ENCODE peak calls at places on chromosomes 5 and 9, in nine cellular contexts. Z is fibroblast of lung, D is breast epithelium, R is A549, J is adrenal gland, Y is BE2C, B is brain microvascular endothelial cell, X is IMR-90, H is cardiac muscle cell. C is an unnamed sample.
A peak's percentile ranks its signal among the peaks of the same experiment; 100 is the strongest.

GRCh38 chr9:89845862-89846261 is 241.1 kb downstream of the GADD45G start:
- DNase-seq in Z (no peak), D (no peak), R (no peak), J (peak; percentile 42), Y (no peak), B (no peak), X (no peak), H (no peak), C (no peak)

GRCh38 chr9:91197232-91198181 is 164.2 kb downstream of the AUH start:
- DNase-seq in Z (peak; percentile 100), D (peak; percentile 85), R (peak; percentile 98), J (peak; percentile 97), Y (peak; percentile 30), B (peak; percentile 81), X (peak; percentile 98), H (no peak), C (peak; percentile 99)

GRCh38 chr5:16406023-16406422 is 59.6 kb downstream of the ZNF622 start:
- DNase-seq in Z (no peak), D (no peak), R (no peak), J (no peak), Y (no peak), B (no peak), X (no peak), H (no peak), C (no peak)

GRCh38 chr9:114696814-114697544 is 15.0 kb upstream of the TEX48 start:
- DNase-seq in Z (peak; percentile 30), D (no peak), R (no peak), J (no peak), Y (no peak), B (peak; percentile 34), X (peak; percentile 62), H (no peak), C (no peak)

GRCh38 chr9:99126312-99126711 is 21.4 kb downstream of the TGFBR1 start:
- DNase-seq in Z (no peak), D (no peak), R (no peak), J (no peak), Y (no peak), B (no peak), X (peak; percentile 46), H (no peak), C (peak; percentile 4)

GRCh38 chr5:146426853-146427618 is 20.1 kb upstream of the TCERG1 start:
- DNase-seq in Z (peak; percentile 61), D (no peak), R (peak; percentile 34), J (no peak), Y (no peak), B (peak; percentile 16), X (peak; percentile 52), H (peak; percentile 60), C (peak; percentile 23)

GRCh38 chr9:116002181-116002580 is 151.4 kb upstream of the PAPPA start:
- DNase-seq in Z (no peak), D (no peak), R (no peak), J (no peak), Y (no peak), B (no peak), X (no peak), H (no peak), C (no peak)

GRCh38 chr9:134363450-134363849 is 37.2 kb downstream of the RXRA start:
- DNase-seq in Z (no peak), D (no peak), R (no peak), J (no peak), Y (no peak), B (no peak), X (no peak), H (no peak), C (no peak)

GRCh38 chr9:93682155-93682968 is 106.0 kb downstream of the PHF2 start:
- DNase-seq in Z (peak; percentile 39), D (no peak), R (peak; percentile 62), J (peak; percentile 82), Y (peak; percentile 77), B (peak; percentile 43), X (peak; percentile 23), H (peak; percentile 62), C (peak; percentile 29)

GRCh38 chr9:108382267-108382666 is 473.5 kb downstream of the ACTL7B start:
- DNase-seq in Z (no peak), D (no peak), R (no peak), J (no peak), Y (no peak), B (no peak), X (no peak), H (no peak), C (no peak)

GRCh38 chr9:121288874-121289553 is 21.1 kb downstream of the GSN start:
- DNase-seq in Z (peak; percentile 50), D (peak; percentile 87), R (peak; percentile 47), J (peak; percentile 89), Y (no peak), B (no peak), X (peak; percentile 74), H (peak; percentile 78), C (peak; percentile 71)

GRCh38 chr9:88462191-88462590 is 72.8 kb upstream of the NXNL2 start:
- DNase-seq in Z (no peak), D (no peak), R (no peak), J (no peak), Y (no peak), B (peak; percentile 57), X (peak; percentile 79), H (no peak), C (peak; percentile 61)

GRCh38 chr5:161333194-161333880 is 213.2 kb downstream of the GABRB2 start:
- DNase-seq in Z (no peak), D (no peak), R (no peak), J (no peak), Y (no peak), B (no peak), X (no peak), H (no peak), C (no peak)

GRCh38 chr5:119270955-119271757 is 84.7 kb upstream of the TNFAIP8 start:
- DNase-seq in Z (peak; percentile 48), D (no peak), R (no peak), J (no peak), Y (no peak), B (no peak), X (no peak), H (no peak), C (no peak)

GRCh38 chr5:119268387-119269060 is 87.3 kb upstream of the TNFAIP8 start:
- DNase-seq in Z (peak; percentile 93), D (peak; percentile 93), R (peak; percentile 95), J (peak; percentile 97), Y (peak; percentile 96), B (peak; percentile 94), X (peak; percentile 90), H (peak; percentile 92), C (peak; percentile 94)

GRCh38 chr5:119269061-119269579 is 86.7 kb upstream of the TNFAIP8 start:
- DNase-seq in Z (peak; percentile 37), D (peak; percentile 26), R (peak; percentile 53), J (peak; percentile 52), Y (no peak), B (peak; percentile 12), X (peak; percentile 35), H (peak; percentile 33), C (peak; percentile 54)

GRCh38 chr5:119270121-119270565 is 85.7 kb upstream of the TNFAIP8 start:
- DNase-seq in Z (no peak), D (no peak), R (no peak), J (no peak), Y (no peak), B (no peak), X (no peak), H (no peak), C (no peak)

GRCh38 chr5:119267958-119268386 is 87.8 kb upstream of the TNFAIP8 start:
- DNase-seq in Z (peak; percentile 97), D (peak; percentile 89), R (peak; percentile 84), J (peak; percentile 98), Y (peak; percentile 94), B (peak; percentile 95), X (peak; percentile 95), H (peak; percentile 93), C (peak; percentile 92)
- TF ChIP-seq CTCF in Z (peak; percentile 61), D (peak; percentile 10), R (no peak), J (peak; percentile 26), Y (peak; percentile 70), B (peak; percentile 83), X (peak; percentile 62), H (peak; percentile 34), C (peak; percentile 78)

GRCh38 chr9:87337335-87338074 is 160.2 kb upstream of the DAPK1 start:
- DNase-seq in Z (peak; percentile 57), D (peak; percentile 47), R (peak; percentile 79), J (no peak), Y (no peak), B (peak; percentile 11), X (no peak), H (peak; percentile 12), C (peak; percentile 12)
- H3K4me3 ChIP-seq in Z (peak overlapping the region; percentile 70), D (peak overlapping the region; percentile 30), R (peak overlapping the region; percentile 48), J (peak overlapping the region; percentile 46), Y (peak overlapping the region; percentile 63), B (peak overlapping the region; percentile 35), X (peak overlapping the region; percentile 30), H (peak overlapping the region; percentile 30), C (peak overlapping the region; percentile 60)

DNA sequence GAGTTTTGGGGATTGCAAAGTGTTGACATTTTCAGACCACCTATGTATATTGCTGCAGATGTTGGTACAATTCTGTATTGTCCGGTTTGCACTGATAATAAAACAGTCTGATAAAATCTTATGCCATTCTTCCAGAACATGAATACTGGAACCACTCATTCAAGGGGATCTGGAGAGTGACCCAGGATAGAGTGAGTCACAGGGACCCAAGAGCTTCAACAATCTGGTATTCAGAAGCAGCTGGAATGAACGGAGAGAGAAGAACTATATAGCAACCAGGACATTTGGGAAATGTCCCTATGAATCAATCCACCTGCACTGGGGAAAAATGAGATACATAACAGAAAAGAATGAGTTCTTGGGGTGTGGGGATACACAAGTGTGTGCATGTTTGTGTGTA is 73.3 kb downstream of the SH3TC2 start:
- DNase-seq in Z (no peak), D (no peak), R (no peak), J (no peak), Y (no peak), B (no peak), X (peak; percentile 24), H (no peak), C (no peak)
- TF ChIP-seq CTCF in Z (no peak), D (no peak), R (no peak), J (no peak), Y (no peak), B (no peak), X (no peak), H (no peak), C (no peak)

GRCh38 chr5:14269395-14269794 is 126.3 kb downstream of the TRIO start:
- DNase-seq in Z (no peak), D (no peak), R (no peak), J (no peak), Y (no peak), B (no peak), X (no peak), H (no peak), C (no peak)

GRCh38 chr5:14272548-14273205 is 129.5 kb downstream of the TRIO start:
- DNase-seq in Z (no peak), D (no peak), R (no peak), J (no peak), Y (no peak), B (no peak), X (no peak), H (no peak), C (no peak)

GRCh38 chr5:14268738-14269137 is 125.6 kb downstream of the TRIO start:
- DNase-seq in Z (peak; percentile 57), D (no peak), R (no peak), J (no peak), Y (no peak), B (no peak), X (peak; percentile 50), H (no peak), C (peak; percentile 51)

GRCh38 chr5:14268236-14268701 is 125.1 kb downstream of the TRIO start:
- DNase-seq in Z (peak; percentile 34), D (no peak), R (peak; percentile 83), J (peak; percentile 87), Y (peak; percentile 63), B (peak; percentile 92), X (peak; percentile 81), H (no peak), C (peak; percentile 90)

GRCh38 chr5:14270212-14270702 is 127.1 kb downstream of the TRIO start:
- DNase-seq in Z (peak; percentile 82), D (no peak), R (peak; percentile 76), J (peak; percentile 78), Y (peak; percentile 59), B (peak; percentile 73), X (peak; percentile 64), H (peak; percentile 95), C (peak; percentile 60)
- H3K4me3 ChIP-seq in Z (no peak overlapping the region), D (no peak overlapping the region), R (no peak overlapping the region), J (no peak overlapping the region), Y (no peak overlapping the region), B (no peak overlapping the region), X (no peak overlapping the region), H (no peak overlapping the region), C (no peak overlapping the region)

C was measured in foreskin fibroblast.